ENCODE peak calls at places on chromosome 14, in nine cellular contexts. One of them, this sample, is unnamed.

GRCh38 chr14:101400815-101401214 is 160.5 kb upstream of the DIO3 start:
- DNase-seq in dorsolateral prefrontal cortex: no peak
- DNase-seq in activated T-cell treated with anti-CD3 and anti-CD28 coated beads, Interleukin-2, amount 50 U/mL, for 24 hours: no peak
- DNase-seq in thoracic aorta: no peak
- DNase-seq in A549: no peak
- DNase-seq in Kasumi-1: no peak
- DNase-seq in AML-193: no peak
- DNase-seq in putamen: peak
- DNase-seq in substantia nigra: no peak
- DNase-seq in this sample: no peak

GRCh38 chr14:39310071-39310470 is 76.4 kb downstream of the MIA2 start:
- DNase-seq in dorsolateral prefrontal cortex: no peak
- DNase-seq in activated T-cell treated with anti-CD3 and anti-CD28 coated beads, Interleukin-2, amount 50 U/mL, for 24 hours: no peak
- DNase-seq in thoracic aorta: no peak
- DNase-seq in A549: no peak
- DNase-seq in Kasumi-1: no peak
- DNase-seq in AML-193: no peak
- DNase-seq in putamen: no peak
- DNase-seq in substantia nigra: no peak
- DNase-seq in this sample: no peak

GRCh38 chr14:63573579-63573978 is 30.4 kb upstream of the PPP2R5E start:
- DNase-seq in dorsolateral prefrontal cortex: no peak
- DNase-seq in activated T-cell treated with anti-CD3 and anti-CD28 coated beads, Interleukin-2, amount 50 U/mL, for 24 hours: no peak
- DNase-seq in thoracic aorta: no peak
- DNase-seq in A549: no peak
- DNase-seq in Kasumi-1: no peak
- DNase-seq in AML-193: no peak
- DNase-seq in putamen: no peak
- DNase-seq in substantia nigra: no peak
- DNase-seq in this sample: peak

GRCh38 chr14:90495357-90496276 is 98.8 kb downstream of the CALM1 start:
- DNase-seq in dorsolateral prefrontal cortex: peak
- DNase-seq in activated T-cell treated with anti-CD3 and anti-CD28 coated beads, Interleukin-2, amount 50 U/mL, for 24 hours: no peak
- DNase-seq in thoracic aorta: no peak
- DNase-seq in A549: peak
- DNase-seq in Kasumi-1: peak
- DNase-seq in AML-193: peak
- DNase-seq in putamen: no peak
- DNase-seq in substantia nigra: no peak
- DNase-seq in this sample: peak

GRCh38 chr14:100143934-100144333 is 15.5 kb downstream of the DEGS2 start:
- DNase-seq in dorsolateral prefrontal cortex: no peak
- DNase-seq in activated T-cell treated with anti-CD3 and anti-CD28 coated beads, Interleukin-2, amount 50 U/mL, for 24 hours: no peak
- DNase-seq in thoracic aorta: no peak
- DNase-seq in A549: no peak
- DNase-seq in Kasumi-1: no peak
- DNase-seq in AML-193: no peak
- DNase-seq in putamen: no peak
- DNase-seq in substantia nigra: no peak
- DNase-seq in this sample: no peak

GRCh38 chr14:57657487-57657886 is 163.8 kb upstream of the CCDC198 start:
- DNase-seq in dorsolateral prefrontal cortex: no peak
- DNase-seq in activated T-cell treated with anti-CD3 and anti-CD28 coated beads, Interleukin-2, amount 50 U/mL, for 24 hours: no peak
- DNase-seq in thoracic aorta: no peak
- DNase-seq in A549: no peak
- DNase-seq in Kasumi-1: no peak
- DNase-seq in AML-193: no peak
- DNase-seq in putamen: no peak
- DNase-seq in substantia nigra: no peak
- DNase-seq in this sample: no peak

GRCh38 chr14:58298880-58299664 is 717 bp downstream of the ARID4A start:
- DNase-seq in dorsolateral prefrontal cortex: no peak
- DNase-seq in activated T-cell treated with anti-CD3 and anti-CD28 coated beads, Interleukin-2, amount 50 U/mL, for 24 hours: peak
- DNase-seq in thoracic aorta: no peak
- DNase-seq in A549: no peak
- DNase-seq in Kasumi-1: peak
- DNase-seq in AML-193: no peak
- DNase-seq in putamen: peak
- DNase-seq in substantia nigra: peak
- DNase-seq in this sample: peak

GRCh38 chr14:94345344-94346072 is 22.4 kb upstream of the SERPINA6 start:
- DNase-seq in dorsolateral prefrontal cortex: no peak
- DNase-seq in activated T-cell treated with anti-CD3 and anti-CD28 coated beads, Interleukin-2, amount 50 U/mL, for 24 hours: no peak
- DNase-seq in thoracic aorta: no peak
- DNase-seq in A549: peak
- DNase-seq in Kasumi-1: no peak
- DNase-seq in AML-193: no peak
- DNase-seq in putamen: no peak
- DNase-seq in substantia nigra: no peak
- DNase-seq in this sample: peak

GRCh38 chr14:54424479-54424901 is 16.7 kb downstream of the CNIH1 start:
- DNase-seq in dorsolateral prefrontal cortex: no peak
- DNase-seq in activated T-cell treated with anti-CD3 and anti-CD28 coated beads, Interleukin-2, amount 50 U/mL, for 24 hours: no peak
- DNase-seq in thoracic aorta: no peak
- DNase-seq in A549: no peak
- DNase-seq in Kasumi-1: no peak
- DNase-seq in AML-193: no peak
- DNase-seq in putamen: no peak
- DNase-seq in substantia nigra: no peak
- DNase-seq in this sample: no peak

GRCh38 chr14:78455896-78456435 is 285.8 kb downstream of the NRXN3 start:
- DNase-seq in dorsolateral prefrontal cortex: no peak
- DNase-seq in activated T-cell treated with anti-CD3 and anti-CD28 coated beads, Interleukin-2, amount 50 U/mL, for 24 hours: no peak
- DNase-seq in thoracic aorta: no peak
- DNase-seq in A549: no peak
- DNase-seq in Kasumi-1: no peak
- DNase-seq in AML-193: no peak
- DNase-seq in putamen: peak
- DNase-seq in substantia nigra: peak
- DNase-seq in this sample: no peak

GRCh38 chr14:76237349-76237990 is 85.7 kb downstream of the GPATCH2L start:
- DNase-seq in dorsolateral prefrontal cortex: no peak
- DNase-seq in activated T-cell treated with anti-CD3 and anti-CD28 coated beads, Interleukin-2, amount 50 U/mL, for 24 hours: no peak
- DNase-seq in thoracic aorta: no peak
- DNase-seq in A549: no peak
- DNase-seq in Kasumi-1: no peak
- DNase-seq in AML-193: no peak
- DNase-seq in putamen: no peak
- DNase-seq in substantia nigra: no peak
- DNase-seq in this sample: no peak

This sample was measured in NCI-H226.